ENCODE peak calls at places on chromosomes 13 and 19, in four cellular contexts. G is HCT116, F is HepG2, S is H1. O is an unnamed sample.

GRCh38 chr13:22665531-22665930 is 515.2 kb upstream of the SGCG start:
- DNase-seq in F (no peak), S (no peak), G (no peak), O (no peak)

GRCh38 chr19:36120092-36120983 is 5.1 kb downstream of the TBCB start:
- DNase-seq in F (peak), G (no peak), S (no peak), O (no peak)

GRCh38 chr19:38033658-38034150 is 126.7 kb downstream of the SIPA1L3 start:
- DNase-seq in F (no peak), G (no peak), S (no peak), O (peak)

GRCh38 chr19:38433268-38433733 is at the start of gene RYR1:
- DNase-seq in S (peak), F (no peak), G (peak), O (no peak)

GRCh38 chr19:35856546-35857149 is at the start of gene KIRREL2:
- DNase-seq in G (no peak), S (peak), F (no peak), O (no peak)

GRCh38 chr19:58477871-58478270 is 1.7 kb downstream of the ZNF446 start:
- DNase-seq in F (no peak), S (no peak), G (no peak), O (no peak)

GRCh38 chr13:19817106-19817505 is 34.4 kb upstream of the PSPC1 start:
- DNase-seq in G (no peak), S (no peak), F (no peak), O (no peak)

GRCh38 chr19:52336117-52336811 is at the start of gene ZNF610:
- DNase-seq in S (peak), F (peak), G (no peak), O (peak)

GRCh38 chr13:25204843-25205242 is 32.8 kb upstream of the AMER2 start:
- DNase-seq in F (no peak), S (no peak), G (no peak), O (no peak)

GRCh38 chr13:37615271-37615670 is 16.7 kb upstream of the POSTN start:
- DNase-seq in S (no peak), G (no peak), F (no peak), O (no peak)

GRCh38 chr19:31974290-31974689 is 371.1 kb upstream of the ZNF507 start:
- DNase-seq in G (no peak), F (no peak), S (no peak), O (no peak)

GRCh38 chr19:3725640-3726310 is 17.6 kb downstream of the TJP3 start:
- DNase-seq in F (no peak), S (peak), G (peak), O (no peak)

GRCh38 chr19:8506402-8506957 is 4.0 kb upstream of the PRAM1 start:
- DNase-seq in G (no peak), S (no peak), F (no peak), O (no peak)
- H3K9ac ChIP-seq in G (peak), S (no peak), F (no peak), O (peak)

DNA sequence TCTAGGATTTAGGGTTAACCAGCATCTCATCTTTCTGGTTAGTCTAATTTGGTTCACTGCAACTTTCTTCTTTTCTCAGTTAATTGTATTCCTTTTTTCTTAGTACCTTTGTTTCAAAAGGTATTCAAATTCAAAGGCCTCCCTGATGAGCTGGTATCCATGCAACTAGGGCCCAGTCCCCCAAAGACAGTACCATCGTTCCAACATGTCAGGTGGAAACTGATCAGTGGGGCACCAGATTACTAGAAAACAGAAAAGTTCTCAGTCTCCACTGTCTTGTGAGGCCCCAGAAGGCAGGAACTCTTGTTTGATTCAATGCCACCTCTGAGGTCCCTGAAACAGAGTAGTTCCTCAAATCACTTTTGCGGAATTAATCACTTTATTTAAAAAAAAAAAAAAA is 303.2 kb upstream of the NBEA start:
- DNase-seq in S (no peak), F (no peak), G (no peak), O (no peak)
- TF ChIP-seq YY1 in S (no peak), F (no peak), G (no peak), O (no peak)

GRCh38 chr19:4763021-4763420 is 28.5 kb upstream of the FEM1A start:
- DNase-seq in F (no peak), G (no peak), S (no peak), O (no peak)

GRCh38 chr19:4758659-4759058 is 32.9 kb upstream of the FEM1A start:
- DNase-seq in S (no peak), G (no peak), F (no peak), O (no peak)

GRCh38 chr19:4758082-4758481 is 33.5 kb upstream of the FEM1A start:
- DNase-seq in S (no peak), F (no peak), G (no peak), O (no peak)

GRCh38 chr19:4760285-4760650 is 31.3 kb upstream of the FEM1A start:
- DNase-seq in S (no peak), G (no peak), F (no peak), O (no peak)

GRCh38 chr19:4759388-4760284 is 31.9 kb upstream of the FEM1A start:
- DNase-seq in F (peak), G (peak), S (peak), O (peak)
- H3K9ac ChIP-seq in F (peak), G (no peak), S (no peak), O (peak)

GRCh38 chr13:30312859-30313258 is 5.5 kb upstream of the KATNAL1 start:
- DNase-seq in F (no peak), G (no peak), S (no peak), O (no peak)
- TF ChIP-seq YY1 in F (no peak), G (no peak), S (no peak), O (no peak)